ENCODE peak calls at places on chromosomes 3 and 15, in four cellular contexts. M, B, D and U are unnamed samples. For H3K9me3, the result is how much of the 10 kb centered on the place peaks cover.

GRCh38 chr3:184593201-184593922 is 31.8 kb downstream of the EPHB3 start:
- DNase-seq in M (no peak), B (no peak), D (no peak), U (no peak)

GRCh38 chr15:79310612-79310984 is 314 bp upstream of the TMED3 start:
- DNase-seq in M (no peak), B (no peak), D (no peak), U (no peak)

GRCh38 chr3:131743126-131743525 is 240.4 kb upstream of the MRPL3 start:
- DNase-seq in M (no peak), B (no peak), D (no peak), U (no peak)

GRCh38 chr3:51605938-51606337 is 65.1 kb upstream of the TEX264 start:
- DNase-seq in M (no peak), B (no peak), D (no peak), U (no peak)

GRCh38 chr15:93179704-93180103 is 90.7 kb upstream of the RGMA start:
- DNase-seq in M (no peak), B (no peak), D (no peak), U (no peak)

GRCh38 chr3:72087420-72087819 is 302.5 kb upstream of the PROK2 start:
- DNase-seq in M (no peak), B (no peak), D (no peak), U (no peak)

GRCh38 chr3:113802795-113803455 is 35.7 kb upstream of the GRAMD1C start:
- DNase-seq in M (no peak), B (no peak), D (no peak), U (no peak)

GRCh38 chr3:39849992-39850706 is 40.7 kb downstream of the MYRIP start:
- DNase-seq in M (no peak), B (no peak), D (no peak), U (no peak)

GRCh38 chr3:25455316-25456232 is 27.5 kb downstream of the RARB start:
- DNase-seq in M (no peak), B (no peak), D (no peak), U (no peak)

GRCh38 chr3:189143321-189143720 is 28.4 kb upstream of the TPRG1 start:
- DNase-seq in M (no peak), B (no peak), D (no peak), U (no peak)

GRCh38 chr3:132726341-132726823 is 4.2 kb upstream of the NPHP3 start:
- DNase-seq in M (peak), B (no peak), D (no peak), U (no peak)

GRCh38 chr15:73273181-73274002 is 95.4 kb downstream of the HCN4 start:
- DNase-seq in M (peak), B (peak), D (peak), U (peak)

GRCh38 chr3:23712656-23713559 is 92.8 kb upstream of the UBE2E1 start:
- DNase-seq in M (no peak), B (peak), D (peak), U (peak)

GRCh38 chr15:43143203-43143941 is 10.0 kb downstream of the TMEM62 start:
- DNase-seq in M (no peak), B (no peak), D (no peak), U (no peak)

GRCh38 chr3:1439395-1439794 is 346.6 kb downstream of the CNTN6 start:
- DNase-seq in M (no peak), B (no peak), D (no peak), U (peak)

GRCh38 chr3:63940389-63940757 is 28.2 kb upstream of the SCAANT1 start:
- DNase-seq in M (no peak), B (no peak), D (no peak), U (no peak)

GRCh38 chr15:64089553-64090280 is 3.9 kb downstream of the CIAO2A start:
- DNase-seq in M (no peak), B (no peak), D (no peak), U (no peak)

GRCh38 chr3:120495809-120496208 is 45.0 kb upstream of the FSTL1 start:
- DNase-seq in M (no peak), B (no peak), D (no peak), U (no peak)

GRCh38 chr3:185709241-185709955 is 115.4 kb downstream of the IGF2BP2 start:
- DNase-seq in M (no peak), B (no peak), D (no peak), U (no peak)

GRCh38 chr3:141148169-141148568 is 83.5 kb upstream of the PXYLP1 start:
- DNase-seq in M (no peak), B (no peak), D (no peak), U (no peak)

GRCh38 chr3:174859109-174859735 is at the start of gene NAALADL2:
- DNase-seq in M (no peak), B (no peak), D (no peak), U (no peak)

GRCh38 chr3:86420990-86421739 is 569.8 kb downstream of the VGLL3 start:
- DNase-seq in M (no peak), B (no peak), D (no peak), U (no peak)

GRCh38 chr3:123586131-123586530 is 1.3 kb upstream of the HACD2 start:
- DNase-seq in M (peak), B (no peak), D (no peak), U (peak)

GRCh38 chr3:104785966-104786365 is 580.7 kb upstream of the ALCAM start:
- DNase-seq in M (no peak), B (no peak), D (no peak), U (no peak)

GRCh38 chr3:168024537-168024941 is 71.2 kb downstream of the GOLIM4 start:
- DNase-seq in M (no peak), B (no peak), D (no peak), U (no peak)

GRCh38 chr3:101725192-101725889 is 927 bp downstream of the CEP97 start:
- DNase-seq in M (no peak), B (peak), D (peak), U (no peak)

GRCh38 chr15:91853501-91853967 is at the start of gene SLCO3A1:
- DNase-seq in M (peak), B (peak), D (peak), U (peak)

GRCh38 chr3:120599211-120599610 is 3.1 kb downstream of the NDUFB4 start:
- DNase-seq in M (no peak), B (no peak), D (no peak), U (no peak)

GRCh38 chr3:120062474-120062873 is 31.8 kb downstream of the GSK3B start:
- DNase-seq in M (no peak), B (no peak), D (no peak), U (no peak)

GRCh38 chr3:84960994-84961393 is 2.2 kb downstream of the CADM2 start:
- DNase-seq in M (no peak), B (no peak), D (no peak), U (no peak)

GRCh38 chr3:65945480-65945879 is 93.2 kb downstream of the MAGI1 start:
- DNase-seq in M (no peak), B (no peak), D (no peak), U (no peak)

GRCh38 chr3:69855436-69856162 is 116.3 kb downstream of the MITF start:
- DNase-seq in M (no peak), B (no peak), D (no peak), U (no peak)

GRCh38 chr3:57382933-57383332 is 90.4 kb upstream of the ASB14 start:
- DNase-seq in M (no peak), B (no peak), D (no peak), U (no peak)

GRCh38 chr15:48177383-48177874 is 666 bp downstream of the MYEF2 start:
- DNase-seq in M (peak), B (no peak), D (no peak), U (no peak)

GRCh38 chr3:125000661-125001060 is 55.1 kb downstream of the HEG1 start:
- DNase-seq in M (no peak), B (no peak), D (no peak), U (no peak)

GRCh38 chr15:86854186-86854585 is 774.5 kb downstream of the AGBL1 start:
- DNase-seq in M (no peak), B (no peak), D (no peak), U (no peak)
- H3K9me3 ChIP-seq in M (under half), B (under half), D (under half), U (under half)

GRCh38 chr3:12982619-12983101 is 90.6 kb downstream of the IQSEC1 start:
- DNase-seq in M (no peak), B (no peak), D (no peak), U (no peak)

GRCh38 chr3:12980596-12981290 is 92.5 kb downstream of the IQSEC1 start:
- DNase-seq in M (no peak), B (no peak), D (no peak), U (no peak)

GRCh38 chr3:12979947-12980487 is 93.2 kb downstream of the IQSEC1 start:
- DNase-seq in M (no peak), B (no peak), D (no peak), U (no peak)

GRCh38 chr3:12983326-12983725 is 89.9 kb downstream of the IQSEC1 start:
- DNase-seq in M (no peak), B (no peak), D (no peak), U (no peak)

DNA sequence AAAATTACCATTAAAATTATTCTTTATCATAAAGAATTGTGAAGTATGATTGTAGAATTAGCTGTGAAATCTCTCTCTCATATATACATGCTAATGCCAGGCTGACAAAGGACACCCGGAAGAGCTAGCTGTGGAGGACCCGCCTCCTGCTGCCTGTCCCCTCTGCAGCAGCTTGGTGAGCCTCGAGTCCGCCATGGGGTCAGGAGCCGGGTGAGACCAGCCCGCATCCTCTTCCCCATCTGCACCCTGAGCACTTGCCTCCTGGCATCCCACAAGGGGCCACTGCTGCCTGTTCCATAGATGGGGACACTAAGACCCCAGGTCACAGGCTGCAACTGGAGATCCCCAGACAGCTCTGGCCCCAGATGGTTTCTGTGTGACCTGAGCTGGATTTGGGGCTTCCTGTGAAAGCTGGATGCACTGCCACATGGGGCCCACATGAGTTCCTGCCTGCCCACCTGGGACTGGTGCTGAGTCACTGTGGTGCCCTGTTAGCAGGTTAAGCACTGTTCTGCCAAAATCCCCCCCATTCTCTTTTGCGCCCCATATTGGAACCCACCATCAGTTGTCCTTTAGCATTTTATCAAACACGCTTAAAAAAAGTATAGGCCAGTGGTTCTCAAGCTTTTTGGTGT is 91.5 kb downstream of the IQSEC1 start:
- DNase-seq in M (no peak), B (no peak), D (no peak), U (no peak)
- H3K9me3 ChIP-seq in M (under half), B (under half), D (under half), U (under half)

DNA sequence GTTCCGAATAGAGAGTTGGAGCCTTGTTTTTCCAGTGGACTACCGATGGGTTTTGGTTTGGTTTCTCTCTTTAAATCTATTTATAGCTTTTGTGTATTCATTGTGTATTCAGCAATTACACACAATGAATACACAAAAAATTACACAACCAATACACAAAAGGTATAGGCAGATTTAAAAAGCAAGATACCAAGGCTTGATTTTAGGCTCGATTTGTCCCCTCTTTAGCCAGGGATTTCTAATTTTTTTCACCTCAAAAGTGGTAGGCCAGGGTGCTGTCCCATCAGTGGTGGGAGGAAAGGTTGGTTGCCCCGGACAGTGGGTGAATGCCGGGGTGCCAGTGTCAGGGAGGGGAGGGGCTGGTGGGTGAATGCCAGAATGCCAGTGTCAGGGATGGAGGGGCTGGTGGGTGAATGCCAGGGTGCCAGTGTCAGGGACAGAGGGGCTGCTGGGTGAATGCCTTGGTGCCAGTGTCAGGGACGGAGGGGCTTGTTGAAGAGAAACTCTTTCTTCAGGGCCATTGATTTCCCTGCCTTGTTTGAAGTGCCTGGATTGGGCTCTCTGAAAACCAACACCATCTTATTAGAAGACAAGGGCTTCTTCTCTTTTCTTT is 186.2 kb downstream of the GOLGA6L6 start:
- DNase-seq in M (no peak), B (no peak), D (no peak), U (no peak)
- H3K9me3 ChIP-seq in M (under half), B (under half), D (under half), U (under half)

DNA sequence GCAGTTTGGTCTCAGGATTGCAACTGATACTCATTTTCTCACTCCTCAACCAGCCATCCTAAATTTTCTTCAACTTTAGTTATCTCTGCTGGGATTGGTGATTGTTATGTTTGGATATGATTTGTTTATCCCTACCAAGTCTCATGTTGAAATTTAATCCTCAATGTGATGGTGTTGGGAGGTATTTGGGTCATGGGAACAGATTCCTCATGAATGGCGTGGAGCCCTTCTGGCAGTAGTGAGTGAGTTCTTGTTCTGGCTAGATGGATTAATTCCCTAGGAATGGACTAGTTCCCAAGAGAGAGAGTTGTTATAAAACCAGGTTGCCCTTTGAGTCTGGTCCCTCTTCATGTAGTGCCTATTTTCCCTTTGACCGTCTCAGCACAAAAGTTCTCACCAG is 399.9 kb downstream of the SQOR start:
- DNase-seq in M (no peak), B (no peak), D (no peak), U (no peak)
- H3K9me3 ChIP-seq in M (under half), B (under half), D (under half), U (under half)

DNA sequence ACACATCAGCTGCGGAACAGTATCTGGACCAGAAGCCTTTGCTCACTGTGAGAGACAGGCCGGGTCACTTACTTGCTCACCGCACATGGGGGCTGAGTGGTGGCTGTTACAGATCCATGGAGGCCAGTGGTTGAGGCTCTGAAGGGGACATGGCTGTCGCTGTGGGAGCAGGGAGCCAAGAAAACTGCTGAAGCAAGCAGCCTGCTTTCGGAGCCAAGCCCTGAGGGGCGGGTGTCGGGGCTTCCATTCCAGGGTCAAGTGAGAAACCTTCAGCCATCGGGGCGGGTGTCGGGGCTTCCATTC is 42.3 kb upstream of the ADAMTS17 start:
- DNase-seq in M (no peak), B (no peak), D (no peak), U (no peak)
- H3K9me3 ChIP-seq in M (under half), B (under half), D (under half), U (half or more)

GRCh38 chr3:178634975-178635374 is 98.7 kb downstream of the KCNMB2 start:
- DNase-seq in M (no peak), B (no peak), D (no peak), U (no peak)

GRCh38 chr3:178631950-178632349 is 95.7 kb downstream of the KCNMB2 start:
- DNase-seq in M (no peak), B (no peak), D (no peak), U (no peak)

GRCh38 chr3:178637802-178638201 is 101.6 kb downstream of the KCNMB2 start:
- DNase-seq in M (no peak), B (no peak), D (no peak), U (no peak)
- H3K9me3 ChIP-seq in M (under half), B (under half), D (under half), U (under half)

GRCh38 chr3:44499149-44499898 is 21.9 kb upstream of the ZNF445 start:
- DNase-seq in M (no peak), B (no peak), D (no peak), U (no peak)

GRCh38 chr3:44492496-44492895 is 15.0 kb upstream of the ZNF445 start:
- DNase-seq in M (no peak), B (no peak), D (no peak), U (no peak)

GRCh38 chr3:44495636-44496415 is 18.4 kb upstream of the ZNF445 start:
- DNase-seq in M (no peak), B (no peak), D (no peak), U (no peak)
- H3K9me3 ChIP-seq in M (under half), B (half or more), D (under half), U (under half)

GRCh38 chr15:25185791-25186190 is 231.0 kb downstream of the SNRPN start:
- DNase-seq in M (no peak), B (peak), D (peak), U (no peak)

GRCh38 chr15:25186411-25186810 is 231.6 kb downstream of the SNRPN start:
- DNase-seq in M (no peak), B (no peak), D (no peak), U (no peak)

GRCh38 chr15:25183581-25184330 is 229.0 kb downstream of the SNRPN start:
- DNase-seq in M (no peak), B (peak), D (peak), U (no peak)

GRCh38 chr15:25184356-25185155 is 229.8 kb downstream of the SNRPN start:
- DNase-seq in M (no peak), B (peak), D (peak), U (no peak)

GRCh38 chr15:25185156-25185710 is 230.4 kb downstream of the SNRPN start:
- DNase-seq in M (no peak), B (peak), D (peak), U (no peak)
- H3K9me3 ChIP-seq in M (under half), B (under half), D (half or more), U (under half)

GRCh38 chr3:128746881-128747280 is 20.9 kb downstream of the RAB7A start:
- DNase-seq in M (no peak), B (no peak), D (no peak), U (no peak)
- H3K9me3 ChIP-seq in M (under half), B (under half), D (under half), U (half or more)

DNA sequence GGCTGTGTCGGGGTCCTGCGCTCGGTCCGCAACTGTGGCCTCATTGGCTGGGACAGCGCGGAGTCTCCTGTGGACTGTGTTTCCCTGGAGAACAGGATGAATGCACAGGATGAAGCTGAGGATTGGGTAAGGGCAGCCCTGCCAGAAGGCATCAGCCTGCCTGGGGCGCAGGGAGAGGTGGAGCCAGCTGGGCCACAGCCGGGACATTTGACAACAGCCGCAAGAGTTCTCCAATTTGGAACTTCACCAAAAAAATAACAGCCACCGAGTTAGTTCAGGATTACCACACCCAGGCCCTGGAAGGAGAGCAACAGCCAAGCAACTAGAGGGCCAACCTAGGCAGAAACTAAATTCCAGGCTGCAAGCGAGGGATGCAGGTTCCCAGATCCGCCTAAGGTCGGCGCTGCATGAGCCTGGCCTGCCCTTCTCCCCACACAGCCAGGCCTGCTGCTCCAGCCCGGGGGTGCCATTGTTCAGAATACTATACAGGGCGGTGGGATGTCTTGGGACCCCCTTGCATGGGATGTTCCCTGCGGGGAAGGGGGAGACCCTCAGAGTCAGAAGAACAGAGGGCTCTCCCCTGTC is 229.3 kb downstream of the OCA2 start:
- DNase-seq in M (no peak), B (no peak), D (no peak), U (no peak)
- H3K9me3 ChIP-seq in M (under half), B (under half), D (under half), U (under half)